ENCODE peak calls at places on chromosomes 6 and 20, in seven cellular contexts. S, H, E, A, I, T and B are unnamed samples.

GRCh38 chr6:138331444-138331843 is 46.3 kb upstream of the SMIM28 start:
- DNase-seq in S (no peak), H (no peak), E (no peak), A (no peak), I (no peak), T (no peak), B (no peak)

GRCh38 chr6:165820407-165820806 is 157.4 kb upstream of the PDE10A start:
- DNase-seq in S (no peak), H (no peak), E (no peak), A (no peak), I (no peak), T (no peak), B (no peak)

GRCh38 chr6:33781105-33781975 is 7.6 kb downstream of the LEMD2 start:
- DNase-seq in S (peak), H (no peak), E (no peak), A (no peak), I (no peak), T (no peak), B (no peak)

GRCh38 chr6:20098267-20098876 is 113.9 kb downstream of the MBOAT1 start:
- DNase-seq in S (no peak), H (no peak), E (no peak), A (no peak), I (no peak), T (no peak), B (no peak)

GRCh38 chr6:167970236-167970635 is 27.2 kb upstream of the KIF25 start:
- DNase-seq in S (no peak), H (no peak), E (no peak), A (no peak), I (no peak), T (no peak), B (no peak)

GRCh38 chr6:110530671-110531070 is 54.3 kb upstream of the SLC22A16 start:
- DNase-seq in S (no peak), H (no peak), E (no peak), A (no peak), I (no peak), T (no peak), B (no peak)

GRCh38 chr20:47210470-47210869 is 146.0 kb downstream of the ZMYND8 start:
- DNase-seq in S (no peak), H (no peak), E (no peak), A (no peak), I (no peak), T (no peak), B (no peak)

GRCh38 chr6:122696079-122696478 is 83.4 kb upstream of the FABP7 start:
- DNase-seq in S (no peak), H (no peak), E (no peak), A (no peak), I (no peak), T (no peak), B (no peak)

GRCh38 chr6:138403324-138403800 is 661 bp upstream of the HEBP2 start:
- DNase-seq in S (no peak), H (peak), E (peak), A (peak), I (no peak), T (peak), B (peak)

GRCh38 chr6:39517763-39518162 is 195.3 kb upstream of the KCNK16 start:
- DNase-seq in S (no peak), H (no peak), E (no peak), A (no peak), I (no peak), T (no peak), B (no peak)

GRCh38 chr20:61449057-61449456 is 197.0 kb downstream of the CDH4 start:
- DNase-seq in S (no peak), H (no peak), E (no peak), A (no peak), I (no peak), T (no peak), B (no peak)

GRCh38 chr20:38145094-38146075 is 19.7 kb downstream of the TGM2 start:
- DNase-seq in S (no peak), H (no peak), E (no peak), A (no peak), I (no peak), T (no peak), B (no peak)

GRCh38 chr6:105428342-105428957 is 25.6 kb upstream of the PREP start:
- DNase-seq in S (no peak), H (no peak), E (no peak), A (no peak), I (no peak), T (no peak), B (no peak)

GRCh38 chr20:6295477-6296256 is 172.8 kb upstream of the FERMT1 start:
- DNase-seq in S (no peak), H (no peak), E (no peak), A (no peak), I (no peak), T (no peak), B (no peak)

GRCh38 chr6:145815351-145815772 is 767 bp upstream of the FBXO30 start:
- DNase-seq in S (no peak), H (peak), E (no peak), A (no peak), I (no peak), T (no peak), B (no peak)

GRCh38 chr6:126337323-126337722 is 2.6 kb upstream of the CENPW start:
- DNase-seq in S (no peak), H (peak), E (peak), A (no peak), I (no peak), T (no peak), B (no peak)

GRCh38 chr20:61536671-61537070 is 284.6 kb downstream of the CDH4 start:
- DNase-seq in S (no peak), H (no peak), E (no peak), A (no peak), I (no peak), T (no peak), B (no peak)

GRCh38 chr20:23926941-23927872 is 47.7 kb upstream of the CST5 start:
- DNase-seq in S (no peak), H (no peak), E (no peak), A (no peak), I (no peak), T (no peak), B (no peak)

GRCh38 chr6:82984720-82985119 is 80.9 kb downstream of the UBE3D start:
- DNase-seq in S (no peak), H (peak), E (no peak), A (no peak), I (no peak), T (no peak), B (no peak)

GRCh38 chr20:11274137-11274536 is 600.3 kb upstream of the JAG1 start:
- DNase-seq in S (no peak), H (peak), E (peak), A (no peak), I (no peak), T (peak), B (no peak)

GRCh38 chr6:79117752-79118151 is 39.7 kb upstream of the PHIP start:
- DNase-seq in S (no peak), H (peak), E (no peak), A (no peak), I (no peak), T (no peak), B (no peak)

GRCh38 chr20:48298424-48298823 is 513.1 kb upstream of the SULF2 start:
- DNase-seq in S (no peak), H (no peak), E (no peak), A (no peak), I (no peak), T (no peak), B (no peak)

GRCh38 chr20:59514554-59514953 is 89.8 kb upstream of the PHACTR3 start:
- DNase-seq in S (no peak), H (no peak), E (no peak), A (no peak), I (no peak), T (no peak), B (no peak)

GRCh38 chr6:9397981-9398559 is 962.7 kb upstream of the SLC35B3 start:
- DNase-seq in S (no peak), H (no peak), E (no peak), A (no peak), I (no peak), T (peak), B (no peak)

GRCh38 chr6:51489133-51489532 is 598.3 kb downstream of the PKHD1 start:
- DNase-seq in S (no peak), H (peak), E (no peak), A (no peak), I (no peak), T (no peak), B (no peak)

GRCh38 chr20:32091888-32092346 is 17.6 kb upstream of the TM9SF4 start:
- DNase-seq in S (peak), H (peak), E (peak), A (peak), I (peak), T (peak), B (peak)

GRCh38 chr6:101832371-101832770 is 438.9 kb downstream of the GRIK2 start:
- DNase-seq in S (no peak), H (no peak), E (no peak), A (no peak), I (no peak), T (peak), B (no peak)

GRCh38 chr20:63236116-63236837 is 572 bp downstream of the BIRC7 start:
- DNase-seq in S (no peak), H (no peak), E (no peak), A (no peak), I (no peak), T (no peak), B (no peak)

GRCh38 chr6:143549630-143550268 is 38.2 kb upstream of the FUCA2 start:
- DNase-seq in S (no peak), H (no peak), E (no peak), A (no peak), I (no peak), T (no peak), B (no peak)

GRCh38 chr6:22411408-22412105 is 114.7 kb upstream of the PRL start:
- DNase-seq in S (no peak), H (no peak), E (no peak), A (no peak), I (no peak), T (no peak), B (no peak)

GRCh38 chr6:45569210-45569945 is 191.6 kb upstream of the SUPT3H start:
- DNase-seq in S (no peak), H (no peak), E (no peak), A (no peak), I (no peak), T (no peak), B (no peak)

GRCh38 chr6:137958809-137959565 is 91.9 kb downstream of the TNFAIP3 start:
- DNase-seq in S (no peak), H (no peak), E (peak), A (no peak), I (no peak), T (no peak), B (no peak)

GRCh38 chr20:51731771-51732453 is 36.3 kb downstream of the ATP9A start:
- DNase-seq in S (no peak), H (no peak), E (no peak), A (no peak), I (no peak), T (no peak), B (no peak)

GRCh38 chr6:41940759-41941279 is 789 bp downstream of the CCND3 start:
- DNase-seq in S (no peak), H (peak), E (peak), A (peak), I (no peak), T (peak), B (peak)

GRCh38 chr20:24693466-24694156 is 224.2 kb downstream of the SYNDIG1 start:
- DNase-seq in S (no peak), H (no peak), E (no peak), A (no peak), I (no peak), T (no peak), B (peak)

GRCh38 chr6:165571068-165571682 is 91.9 kb downstream of the PDE10A start:
- DNase-seq in S (no peak), H (no peak), E (no peak), A (no peak), I (no peak), T (no peak), B (no peak)

GRCh38 chr6:46098678-46099077 is 31.1 kb upstream of the ENPP4 start:
- DNase-seq in S (no peak), H (no peak), E (no peak), A (no peak), I (no peak), T (peak), B (peak)

GRCh38 chr6:167829513-167829912 is 2.8 kb downstream of the AFDN start:
- DNase-seq in S (no peak), H (no peak), E (no peak), A (no peak), I (no peak), T (no peak), B (no peak)